ENCODE peak calls at places on chromosomes 7 and 10, in nine cellular contexts. C is AG09309; U is GM06990; M is NCI-H510A treated with DMSO at 0.1 percent for 48 hours; V is CD8-positive, alpha-beta T cell; Z is SHP77; Y is HT-29; A is upper lobe of right lung; O is CD4-positive, alpha-beta memory T cell. W is an unnamed sample.

GRCh38 chr7:69402696-69403095 is 195.6 kb upstream of the AUTS2 start:
- DNase-seq in M (no peak), O (no peak), Y (no peak), V (no peak), C (no peak), U (no peak), Z (no peak), A (no peak), W (no peak)

GRCh38 chr7:44776211-44776610 is 20.3 kb upstream of the PPIA start:
- DNase-seq in A (no peak), Z (no peak), V (no peak), M (no peak), O (no peak), Y (no peak), C (no peak), U (no peak), W (no peak)

GRCh38 chr10:118594392-118595063 is 920 bp downstream of the PRLHR start:
- DNase-seq in Z (no peak), O (peak), V (peak), U (no peak), C (no peak), A (no peak), M (no peak), Y (no peak), W (no peak)

GRCh38 chr7:96287168-96287567 is 34.7 kb downstream of the SLC25A13 start:
- DNase-seq in V (no peak), M (no peak), Y (no peak), C (no peak), A (no peak), Z (no peak), O (no peak), U (no peak), W (no peak)

GRCh38 chr10:604716-605631 is 84.5 kb downstream of the DIP2C start:
- DNase-seq in C (no peak), O (no peak), Z (no peak), U (no peak), V (no peak), M (no peak), A (peak), Y (no peak), W (no peak)

GRCh38 chr10:123993534-123994416 is 99.6 kb downstream of the CHST15 start:
- DNase-seq in Y (no peak), C (no peak), M (no peak), A (peak), Z (no peak), U (no peak), V (no peak), O (no peak), W (no peak)

GRCh38 chr7:116161733-116162132 is 48.6 kb upstream of the TES start:
- DNase-seq in O (no peak), U (no peak), M (no peak), A (no peak), C (no peak), V (no peak), Z (no peak), Y (no peak), W (no peak)

GRCh38 chr7:26436996-26437547 is 145.4 kb downstream of the SNX10 start:
- DNase-seq in Y (no peak), C (no peak), V (no peak), Z (no peak), U (no peak), M (peak), O (no peak), A (no peak), W (no peak)

GRCh38 chr10:85635650-85636049 is 730.9 kb downstream of the GRID1 start:
- DNase-seq in C (no peak), Y (no peak), A (no peak), V (no peak), U (no peak), Z (no peak), O (no peak), M (no peak), W (no peak)

GRCh38 chr10:102262744-102263370 is 17.5 kb downstream of the GBF1 start:
- DNase-seq in U (no peak), O (no peak), A (no peak), M (no peak), Z (no peak), C (no peak), Y (no peak), V (no peak), W (no peak)

GRCh38 chr10:114821915-114822770 is 563 bp downstream of the FHIP2A start:
- DNase-seq in V (peak), U (peak), Y (peak), C (no peak), A (no peak), O (peak), Z (peak), M (peak), W (no peak)

GRCh38 chr10:3500408-3500856 is 284.6 kb downstream of the KLF6 start:
- DNase-seq in O (no peak), Y (no peak), V (no peak), C (no peak), M (no peak), U (no peak), Z (no peak), A (peak), W (peak)

GRCh38 chr10:117374506-117375359 is 507 bp downstream of the PDZD8 start:
- DNase-seq in M (peak), U (peak), V (peak), O (peak), C (no peak), Z (peak), A (peak), Y (peak), W (no peak)

GRCh38 chr7:15751191-15751701 is 64.8 kb upstream of the MEOX2 start:
- DNase-seq in V (no peak), Z (no peak), A (no peak), O (no peak), U (no peak), Y (no peak), M (no peak), C (peak), W (peak)

GRCh38 chr7:141133646-141134045 is 59.8 kb downstream of the TMEM178B start:
- DNase-seq in M (no peak), C (no peak), U (no peak), A (no peak), Z (no peak), V (no peak), O (no peak), Y (no peak), W (no peak)

GRCh38 chr10:31678139-31678536 is 250.5 kb downstream of the ARHGAP12 start:
- DNase-seq in V (no peak), C (no peak), Y (no peak), O (no peak), U (no peak), Z (peak), A (no peak), M (no peak), W (no peak)

GRCh38 chr10:59362991-59363390 is 642 bp upstream of the FAM13C start:
- DNase-seq in M (peak), O (no peak), V (no peak), U (no peak), Z (peak), A (peak), C (no peak), Y (peak), W (no peak)

GRCh38 chr7:61111-61510 is 131.3 kb upstream of the FAM20C start:
- DNase-seq in C (no peak), V (no peak), U (no peak), M (no peak), O (no peak), Z (no peak), Y (no peak), A (peak), W (no peak)

GRCh38 chr10:21727452-21728168 is 193.6 kb downstream of the MLLT10 start:
- DNase-seq in O (no peak), A (no peak), U (no peak), Y (peak), V (no peak), C (no peak), M (no peak), Z (no peak), W (no peak)

GRCh38 chr7:43756368-43757072 is 2.0 kb upstream of the BLVRA start:
- DNase-seq in M (no peak), V (no peak), U (no peak), C (peak), A (no peak), Z (peak), Y (no peak), O (no peak), W (peak)